ENCODE peak calls at places on chromosomes 4 and X, in seven cellular contexts. One of them, this sample, is unnamed. For H3K4me1, the result is how much of the 10 kb centered on the place peaks cover.

GRCh38 chr4:185717018-185717726 is 94.8 kb downstream of the SORBS2 start:
- DNase-seq in H9: no peak
- DNase-seq in IMR-90: no peak
- DNase-seq in neuronal stem cell: no peak
- DNase-seq in trophoblast cell: no peak
- DNase-seq in mesendoderm: no peak
- DNase-seq in H1: no peak
- DNase-seq in this sample: no peak

GRCh38 chrX:36908801-36909403 is 99.3 kb upstream of the FAM47C start:
- DNase-seq in H9: no peak
- DNase-seq in IMR-90: peak
- DNase-seq in neuronal stem cell: no peak
- DNase-seq in trophoblast cell: peak
- DNase-seq in mesendoderm: peak
- DNase-seq in H1: no peak
- DNase-seq in this sample: peak

GRCh38 chr4:181219783-181220416 is 1023.3 kb upstream of the TENM3 start:
- DNase-seq in H9: no peak
- DNase-seq in IMR-90: no peak
- DNase-seq in neuronal stem cell: no peak
- DNase-seq in trophoblast cell: no peak
- DNase-seq in mesendoderm: peak
- DNase-seq in H1: no peak
- DNase-seq in this sample: no peak

GRCh38 chrX:151922692-151923091 is 10.0 kb downstream of the MAGEA4 start:
- DNase-seq in H9: no peak
- DNase-seq in IMR-90: no peak
- DNase-seq in neuronal stem cell: no peak
- DNase-seq in trophoblast cell: no peak
- DNase-seq in mesendoderm: no peak
- DNase-seq in H1: no peak
- DNase-seq in this sample: no peak

GRCh38 chrX:142156567-142156966 is 48.5 kb downstream of the MAGEC2 start:
- DNase-seq in H9: peak
- DNase-seq in IMR-90: no peak
- DNase-seq in neuronal stem cell: peak
- DNase-seq in trophoblast cell: no peak
- DNase-seq in mesendoderm: peak
- DNase-seq in H1: no peak
- DNase-seq in this sample: no peak

GRCh38 chrX:84710611-84711010 is 208.4 kb upstream of the HDX start:
- DNase-seq in H9: no peak
- DNase-seq in IMR-90: no peak
- DNase-seq in neuronal stem cell: no peak
- DNase-seq in trophoblast cell: no peak
- DNase-seq in mesendoderm: peak
- DNase-seq in H1: no peak
- DNase-seq in this sample: no peak

GRCh38 chr4:138438608-138439007 is 196.5 kb upstream of the SLC7A11 start:
- DNase-seq in H9: no peak
- DNase-seq in IMR-90: peak
- DNase-seq in neuronal stem cell: no peak
- DNase-seq in trophoblast cell: no peak
- DNase-seq in mesendoderm: no peak
- DNase-seq in H1: no peak
- DNase-seq in this sample: no peak

GRCh38 chr4:15855804-15856475 is 77.8 kb downstream of the CD38 start:
- DNase-seq in H9: no peak
- DNase-seq in IMR-90: no peak
- DNase-seq in neuronal stem cell: no peak
- DNase-seq in trophoblast cell: no peak
- DNase-seq in mesendoderm: no peak
- DNase-seq in H1: no peak
- DNase-seq in this sample: no peak

GRCh38 chr4:476501-476900 is 22.5 kb downstream of the ZNF721 start:
- DNase-seq in H9: no peak
- DNase-seq in IMR-90: peak
- DNase-seq in neuronal stem cell: no peak
- DNase-seq in trophoblast cell: no peak
- DNase-seq in mesendoderm: no peak
- DNase-seq in H1: no peak
- DNase-seq in this sample: no peak

GRCh38 chr4:86891785-86892638 is at the start of gene C4orf36:
- DNase-seq in H9: peak
- DNase-seq in IMR-90: peak
- DNase-seq in neuronal stem cell: peak
- DNase-seq in trophoblast cell: peak
- DNase-seq in mesendoderm: peak
- DNase-seq in H1: peak
- DNase-seq in this sample: peak

GRCh38 chr4:184444953-184445309 is 29.4 kb downstream of the IRF2 start:
- DNase-seq in H9: no peak
- DNase-seq in IMR-90: no peak
- DNase-seq in neuronal stem cell: no peak
- DNase-seq in trophoblast cell: no peak
- DNase-seq in mesendoderm: no peak
- DNase-seq in H1: no peak
- DNase-seq in this sample: no peak

GRCh38 chr4:123278755-123279154 is 117.8 kb upstream of the SPRY1 start:
- DNase-seq in H9: no peak
- DNase-seq in IMR-90: peak
- DNase-seq in neuronal stem cell: no peak
- DNase-seq in trophoblast cell: no peak
- DNase-seq in mesendoderm: no peak
- DNase-seq in H1: no peak
- DNase-seq in this sample: no peak
- H2BK120ac ChIP-seq in H9: no peak
- H2BK120ac ChIP-seq in IMR-90: no peak
- H2BK120ac ChIP-seq in neuronal stem cell: no peak
- H2BK120ac ChIP-seq in trophoblast cell: no peak
- H2BK120ac ChIP-seq in mesendoderm: no peak
- H2BK120ac ChIP-seq in H1: no peak
- H2BK120ac ChIP-seq in this sample: no peak

DNA sequence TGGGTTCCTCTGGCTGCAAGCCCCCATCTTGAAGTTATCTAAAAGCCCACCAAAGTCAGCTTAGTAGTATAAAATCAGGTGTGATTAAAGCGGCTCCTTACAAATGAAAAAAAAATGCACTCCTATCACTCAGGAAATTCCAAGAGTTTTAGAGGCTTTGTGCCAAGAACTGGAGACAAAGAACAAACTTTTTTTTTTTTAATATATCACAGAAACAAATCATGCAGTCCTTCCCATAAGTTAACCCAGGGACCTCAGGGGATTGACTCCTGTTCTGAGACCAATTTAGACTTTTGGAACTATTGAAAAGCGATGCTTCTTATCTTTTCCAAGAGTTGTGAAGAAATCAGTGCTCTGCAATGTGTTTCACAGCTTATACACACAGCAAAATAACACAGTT is 53.6 kb downstream of the HHIP start:
- DNase-seq in H9: no peak
- DNase-seq in IMR-90: peak
- DNase-seq in neuronal stem cell: no peak
- DNase-seq in trophoblast cell: no peak
- DNase-seq in mesendoderm: no peak
- DNase-seq in H1: no peak
- DNase-seq in this sample: no peak
- H3K4me1 ChIP-seq in H9: under half
- H3K4me1 ChIP-seq in IMR-90: under half
- H3K4me1 ChIP-seq in neuronal stem cell: under half
- H3K4me1 ChIP-seq in trophoblast cell: under half
- H3K4me1 ChIP-seq in mesendoderm: under half
- H3K4me1 ChIP-seq in H1: under half
- H3K4me1 ChIP-seq in this sample: under half

GRCh38 chr4:74523076-74523475 is 78.1 kb downstream of the AREG start:
- DNase-seq in H9: no peak
- DNase-seq in IMR-90: no peak
- DNase-seq in neuronal stem cell: no peak
- DNase-seq in trophoblast cell: no peak
- DNase-seq in mesendoderm: no peak
- DNase-seq in H1: no peak
- DNase-seq in this sample: no peak
- H2AK5ac ChIP-seq in H9: no peak
- H2AK5ac ChIP-seq in IMR-90: no peak
- H2AK5ac ChIP-seq in neuronal stem cell: no peak
- H2AK5ac ChIP-seq in trophoblast cell: no peak
- H2AK5ac ChIP-seq in mesendoderm: no peak
- H2AK5ac ChIP-seq in H1: no peak
- H2AK5ac ChIP-seq in this sample: no peak

GRCh38 chr4:17326756-17327155 is 185.1 kb downstream of the QDPR start:
- DNase-seq in H9: no peak
- DNase-seq in IMR-90: no peak
- DNase-seq in neuronal stem cell: no peak
- DNase-seq in trophoblast cell: no peak
- DNase-seq in mesendoderm: no peak
- DNase-seq in H1: no peak
- DNase-seq in this sample: no peak

GRCh38 chr4:17322514-17322913 is 189.4 kb downstream of the QDPR start:
- DNase-seq in H9: no peak
- DNase-seq in IMR-90: peak
- DNase-seq in neuronal stem cell: no peak
- DNase-seq in trophoblast cell: no peak
- DNase-seq in mesendoderm: no peak
- DNase-seq in H1: no peak
- DNase-seq in this sample: no peak

GRCh38 chr4:17325098-17325497 is 186.8 kb downstream of the QDPR start:
- DNase-seq in H9: no peak
- DNase-seq in IMR-90: no peak
- DNase-seq in neuronal stem cell: no peak
- DNase-seq in trophoblast cell: no peak
- DNase-seq in mesendoderm: no peak
- DNase-seq in H1: no peak
- DNase-seq in this sample: no peak

GRCh38 chr4:17323619-17324400 is 188.1 kb downstream of the QDPR start:
- DNase-seq in H9: no peak
- DNase-seq in IMR-90: peak
- DNase-seq in neuronal stem cell: no peak
- DNase-seq in trophoblast cell: no peak
- DNase-seq in mesendoderm: no peak
- DNase-seq in H1: no peak
- DNase-seq in this sample: peak

GRCh38 chr4:17324431-17324830 is 187.5 kb downstream of the QDPR start:
- DNase-seq in H9: peak
- DNase-seq in IMR-90: peak
- DNase-seq in neuronal stem cell: peak
- DNase-seq in trophoblast cell: peak
- DNase-seq in mesendoderm: peak
- DNase-seq in H1: no peak
- DNase-seq in this sample: peak
- H2BK120ac ChIP-seq in H9: no peak
- H2BK120ac ChIP-seq in IMR-90: peak
- H2BK120ac ChIP-seq in neuronal stem cell: no peak
- H2BK120ac ChIP-seq in trophoblast cell: no peak
- H2BK120ac ChIP-seq in mesendoderm: peak
- H2BK120ac ChIP-seq in H1: peak
- H2BK120ac ChIP-seq in this sample: no peak

GRCh38 chr4:52372747-52373146 is 286.4 kb downstream of the USP46 start:
- DNase-seq in H9: no peak
- DNase-seq in IMR-90: no peak
- DNase-seq in neuronal stem cell: no peak
- DNase-seq in trophoblast cell: no peak
- DNase-seq in mesendoderm: no peak
- DNase-seq in H1: no peak
- DNase-seq in this sample: no peak

GRCh38 chr4:52373650-52374049 is 285.5 kb downstream of the USP46 start:
- DNase-seq in H9: no peak
- DNase-seq in IMR-90: no peak
- DNase-seq in neuronal stem cell: no peak
- DNase-seq in trophoblast cell: no peak
- DNase-seq in mesendoderm: no peak
- DNase-seq in H1: no peak
- DNase-seq in this sample: no peak

GRCh38 chr4:52370576-52370975 is 288.5 kb downstream of the USP46 start:
- DNase-seq in H9: no peak
- DNase-seq in IMR-90: no peak
- DNase-seq in neuronal stem cell: no peak
- DNase-seq in trophoblast cell: no peak
- DNase-seq in mesendoderm: no peak
- DNase-seq in H1: no peak
- DNase-seq in this sample: no peak

GRCh38 chr4:52371861-52372260 is 287.2 kb downstream of the USP46 start:
- DNase-seq in H9: no peak
- DNase-seq in IMR-90: no peak
- DNase-seq in neuronal stem cell: no peak
- DNase-seq in trophoblast cell: no peak
- DNase-seq in mesendoderm: no peak
- DNase-seq in H1: no peak
- DNase-seq in this sample: peak

DNA sequence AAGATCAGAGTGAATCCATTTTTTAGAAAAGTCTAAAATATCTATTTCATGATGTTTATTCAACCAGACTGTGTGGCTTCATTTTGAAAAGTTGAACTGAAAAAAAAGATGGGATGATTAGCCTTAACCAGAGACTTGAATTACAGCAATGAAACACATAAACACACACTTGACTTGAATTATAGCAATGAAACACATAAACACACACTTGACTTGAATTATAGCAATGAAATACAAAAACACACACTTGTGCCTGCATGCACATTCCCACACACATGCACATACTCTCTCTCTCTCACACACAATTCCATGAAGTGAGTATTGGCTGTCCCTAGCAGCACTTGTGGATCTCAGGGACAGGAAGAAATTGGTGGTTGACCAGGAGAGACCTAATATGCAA is 286.8 kb downstream of the USP46 start:
- DNase-seq in H9: no peak
- DNase-seq in IMR-90: no peak
- DNase-seq in neuronal stem cell: no peak
- DNase-seq in trophoblast cell: no peak
- DNase-seq in mesendoderm: no peak
- DNase-seq in H1: no peak
- DNase-seq in this sample: no peak
- H3K4me1 ChIP-seq in H9: under half
- H3K4me1 ChIP-seq in IMR-90: under half
- H3K4me1 ChIP-seq in neuronal stem cell: under half
- H3K4me1 ChIP-seq in trophoblast cell: under half
- H3K4me1 ChIP-seq in mesendoderm: under half
- H3K4me1 ChIP-seq in H1: under half
- H3K4me1 ChIP-seq in this sample: under half

GRCh38 chr4:2331043-2331420 is 69.1 kb upstream of the MXD4 start:
- DNase-seq in H9: no peak
- DNase-seq in IMR-90: no peak
- DNase-seq in neuronal stem cell: no peak
- DNase-seq in trophoblast cell: no peak
- DNase-seq in mesendoderm: no peak
- DNase-seq in H1: no peak
- DNase-seq in this sample: no peak
- H2AK5ac ChIP-seq in H9: no peak
- H2AK5ac ChIP-seq in IMR-90: peak
- H2AK5ac ChIP-seq in neuronal stem cell: no peak
- H2AK5ac ChIP-seq in trophoblast cell: no peak
- H2AK5ac ChIP-seq in mesendoderm: no peak
- H2AK5ac ChIP-seq in H1: no peak
- H2AK5ac ChIP-seq in this sample: no peak

This sample was measured in mesenchymal stem cell.